ENCODE peak calls at places on chromosomes 5 and 9, in seven cellular contexts. G is heart left ventricle, O is ovary, Z is lower leg skin, Q is K562, H is NB4, E is IMR-90. J is an unnamed sample.

GRCh38 chr5:8247485-8247884 is 378.5 kb downstream of the MTRR start:
- DNase-seq in G (no peak), O (no peak), Z (no peak), Q (no peak), H (no peak), E (peak; percentile 1), J (no peak)

GRCh38 chr5:160213537-160213936 is 15.8 kb upstream of the FABP6 start:
- DNase-seq in G (no peak), O (no peak), Z (no peak), Q (peak; percentile 18), H (no peak), E (peak; percentile 13), J (no peak)

GRCh38 chr5:10676224-10676623 is 84.8 kb downstream of the DAP start:
- DNase-seq in G (no peak), O (no peak), Z (no peak), Q (no peak), H (no peak), E (peak; percentile 17), J (no peak)

GRCh38 chr5:94674841-94675382 is 56.4 kb downstream of the SLF1 start:
- DNase-seq in G (no peak), O (no peak), Z (no peak), Q (no peak), H (no peak), E (peak; percentile 28), J (peak; percentile 53)

GRCh38 chr5:30607301-30607700 is 586.2 kb upstream of the CDH6 start:
- DNase-seq in G (no peak), O (no peak), Z (no peak), Q (no peak), H (no peak), E (no peak), J (no peak)

GRCh38 chr9:111375817-111376564 is 46.0 kb upstream of the OR2K2 start:
- DNase-seq in G (no peak), O (no peak), Z (no peak), Q (no peak), H (no peak), E (peak; percentile 22), J (no peak)

GRCh38 chr5:172694061-172694460 is 53.0 kb downstream of the NEURL1B start:
- DNase-seq in G (no peak), O (peak; percentile 9), Z (no peak), Q (no peak), H (no peak), E (no peak), J (no peak)

GRCh38 chr5:151627650-151628049 is 36.5 kb upstream of the FAT2 start:
- DNase-seq in G (no peak), O (no peak), Z (no peak), Q (no peak), H (no peak), E (peak; percentile 18), J (no peak)

GRCh38 chr9:127521919-127522304 is 70.6 kb downstream of the LRSAM1 start:
- DNase-seq in G (peak; percentile 58), O (peak; percentile 72), Z (no peak), Q (no peak), H (no peak), E (no peak), J (peak; percentile 42)

GRCh38 chr5:1832511-1833250 is 31.5 kb downstream of the NDUFS6 start:
- DNase-seq in G (no peak), O (no peak), Z (no peak), Q (no peak), H (no peak), E (no peak), J (no peak)

GRCh38 chr9:80070071-80070742 is 498.4 kb downstream of the TLE4 start:
- DNase-seq in G (no peak), O (no peak), Z (no peak), Q (no peak), H (no peak), E (no peak), J (no peak)

GRCh38 chr5:142715291-142715690 is 29.4 kb upstream of the FGF1 start:
- DNase-seq in G (no peak), O (no peak), Z (no peak), Q (no peak), H (no peak), E (no peak), J (no peak)

GRCh38 chr9:89234636-89235035 is 56.0 kb upstream of the SHC3 start:
- DNase-seq in G (no peak), O (no peak), Z (no peak), Q (no peak), H (peak; percentile 67), E (peak; percentile 13), J (peak; percentile 12)

GRCh38 chr5:160049099-160049498 is 40.2 kb downstream of the TTC1 start:
- DNase-seq in G (no peak), O (no peak), Z (no peak), Q (no peak), H (no peak), E (no peak), J (no peak)

GRCh38 chr5:66769839-66770617 is 173.8 kb downstream of the MAST4 start:
- DNase-seq in G (peak; percentile 16), O (peak; percentile 26), Z (no peak), Q (peak; percentile 23), H (peak; percentile 30), E (no peak), J (peak; percentile 14)

GRCh38 chr5:43804041-43804440 is 201.1 kb downstream of the NNT start:
- DNase-seq in G (no peak), O (no peak), Z (no peak), Q (no peak), H (no peak), E (no peak), J (no peak)

GRCh38 chr5:1152156-1152555 is 40.3 kb upstream of the SLC12A7 start:
- DNase-seq in G (no peak), O (no peak), Z (no peak), Q (no peak), H (peak; percentile 57), E (no peak), J (no peak)

GRCh38 chr5:77301447-77301878 is 91.0 kb downstream of the PDE8B start:
- DNase-seq in G (no peak), O (no peak), Z (no peak), Q (no peak), H (no peak), E (peak; percentile 85), J (no peak)

GRCh38 chr9:137785704-137786161 is 91.8 kb upstream of the CACNA1B start:
- DNase-seq in G (no peak), O (no peak), Z (no peak), Q (no peak), H (no peak), E (peak; percentile 6), J (no peak)

GRCh38 chr9:128286435-128286834 is 10.4 kb downstream of the SWI5 start:
- DNase-seq in G (peak; percentile 52), O (peak; percentile 41), Z (no peak), Q (no peak), H (no peak), E (peak; percentile 71), J (no peak)

GRCh38 chr5:122295138-122295537 is 16.9 kb upstream of the SNCAIP start:
- DNase-seq in G (no peak), O (no peak), Z (no peak), Q (peak; percentile 22), H (peak; percentile 30), E (no peak), J (peak; percentile 44)

GRCh38 chr9:137745541-137745991 is 126.8 kb downstream of the EHMT1 start:
- DNase-seq in G (no peak), O (no peak), Z (no peak), Q (peak; percentile 66), H (peak; percentile 73), E (peak; percentile 43), J (peak; percentile 10)

GRCh38 chr5:177982072-177982727 is 13.8 kb downstream of the PROP1 start:
- DNase-seq in G (no peak), O (no peak), Z (no peak), Q (peak; percentile 28), H (peak; percentile 44), E (no peak), J (peak; percentile 54)

GRCh38 chr5:58016329-58016728 is 443.6 kb downstream of the PLK2 start:
- DNase-seq in G (no peak), O (no peak), Z (no peak), Q (no peak), H (no peak), E (peak; percentile 0), J (no peak)

GRCh38 chr5:142015781-142016533 is 3.1 kb upstream of the GNPDA1 start:
- DNase-seq in G (no peak), O (no peak), Z (no peak), Q (no peak), H (peak; percentile 81), E (peak; percentile 56), J (no peak)

GRCh38 chr5:143824851-143825720 is 13.1 kb downstream of the HMHB1 start:
- DNase-seq in G (peak; percentile 84), O (peak; percentile 61), Z (peak; percentile 79), Q (peak; percentile 81), H (peak; percentile 82), E (peak; percentile 75), J (peak; percentile 87)

GRCh38 chr9:98192503-98193335 is at the start of gene CORO2A:
- DNase-seq in G (peak; percentile 69), O (peak; percentile 53), Z (peak; percentile 35), Q (peak; percentile 90), H (peak; percentile 85), E (peak; percentile 63), J (peak; percentile 70)
- TF ChIP-seq POLR2A in G (peak; percentile 22), O (no peak), Z (no peak), Q (peak; percentile 79), H (no peak), E (no peak), J (no peak)

GRCh38 chr9:124659099-124659659 is 111.9 kb downstream of the NR6A1 start:
- DNase-seq in G (peak; percentile 81), O (peak; percentile 58), Z (peak; percentile 47), Q (peak; percentile 97), H (peak; percentile 95), E (peak; percentile 97), J (peak; percentile 88)
- TF ChIP-seq POLR2A in G (no peak), O (no peak), Z (no peak), Q (peak; percentile 73), H (peak; percentile 71), E (peak; percentile 86), J (peak; percentile 58)

DNA sequence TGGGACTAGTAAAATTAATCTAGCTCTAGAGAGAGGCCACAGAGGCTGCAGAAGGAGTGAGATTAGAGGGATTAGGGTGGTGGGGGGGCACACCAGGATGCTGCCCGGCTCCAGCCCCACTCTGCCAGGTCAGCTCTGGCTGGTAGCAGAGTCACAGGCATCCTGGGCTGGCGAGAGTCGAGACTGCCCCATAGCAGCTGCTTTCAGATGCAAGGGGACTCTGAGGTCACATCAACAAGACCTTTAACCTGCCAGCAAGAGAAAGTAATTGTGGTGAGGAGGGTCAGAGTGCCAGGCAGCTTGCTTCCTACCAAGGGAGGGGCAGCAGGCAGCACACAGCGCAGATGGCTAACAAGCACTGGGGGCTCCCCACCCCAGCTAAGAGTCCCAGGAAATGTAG is 7.5 kb downstream of the EPB41L4B start:
- DNase-seq in G (no peak), O (no peak), Z (no peak), Q (no peak), H (no peak), E (no peak), J (no peak)
- TF ChIP-seq POLR2A in G (no peak), O (no peak), Z (no peak), Q (no peak), H (no peak), E (no peak), J (no peak)

GRCh38 chr9:114879165-114879564 is 51.2 kb downstream of the TNFSF8 start:
- DNase-seq in G (no peak), O (no peak), Z (no peak), Q (no peak), H (no peak), E (no peak), J (no peak)

GRCh38 chr9:114883709-114884108 is 46.7 kb downstream of the TNFSF8 start:
- DNase-seq in G (no peak), O (no peak), Z (no peak), Q (no peak), H (peak; percentile 72), E (no peak), J (no peak)

GRCh38 chr9:114884787-114885452 is 45.5 kb downstream of the TNFSF8 start:
- DNase-seq in G (no peak), O (no peak), Z (peak; percentile 42), Q (no peak), H (no peak), E (peak; percentile 22), J (no peak)

GRCh38 chr9:114880276-114880891 is 50.0 kb downstream of the TNFSF8 start:
- DNase-seq in G (no peak), O (no peak), Z (no peak), Q (no peak), H (peak; percentile 37), E (peak; percentile 45), J (no peak)
- TF ChIP-seq POLR2A in G (no peak), O (no peak), Z (no peak), Q (no peak), H (no peak), E (no peak), J (no peak)

J was measured in erythroblast.